ENCODE peak calls at places on chromosomes 7 and 10, in five cellular contexts. Z, K, R, S and M are unnamed samples.

GRCh38 chr7:608361-608760 is 88.7 kb upstream of the PDGFA start:
- DNase-seq in Z (no peak), K (no peak), R (no peak), S (no peak), M (no peak)

GRCh38 chr10:133030791-133031190 is 56.9 kb upstream of the ADGRA1 start:
- DNase-seq in Z (no peak), K (no peak), R (peak), S (no peak), M (no peak)

GRCh38 chr10:26725837-26726727 is 28.6 kb downstream of the PDSS1 start:
- DNase-seq in Z (no peak), K (peak), R (no peak), S (peak), M (peak)

GRCh38 chr10:68647928-68648327 is 73.1 kb upstream of the CCAR1 start:
- DNase-seq in Z (no peak), K (peak), R (no peak), S (peak), M (no peak)

GRCh38 chr10:4807803-4808507 is 18.1 kb upstream of the AKR1E2 start:
- DNase-seq in Z (no peak), K (peak), R (no peak), S (peak), M (no peak)

GRCh38 chr7:37112882-37113281 is 335.8 kb downstream of the ELMO1 start:
- DNase-seq in Z (no peak), K (no peak), R (no peak), S (no peak), M (no peak)

GRCh38 chr10:21924511-21924910 is 79.0 kb downstream of the DNAJC1 start:
- DNase-seq in Z (no peak), K (no peak), R (no peak), S (no peak), M (no peak)

GRCh38 chr10:27822286-27822685 is 76.7 kb upstream of the MKX start:
- DNase-seq in Z (no peak), K (peak), R (no peak), S (peak), M (no peak)

GRCh38 chr7:154720016-154720415 is 282.9 kb downstream of the PAXIP1 start:
- DNase-seq in Z (no peak), K (no peak), R (no peak), S (no peak), M (no peak)

GRCh38 chr7:79555571-79555970 is 102.1 kb upstream of the MAGI2 start:
- DNase-seq in Z (no peak), K (no peak), R (no peak), S (no peak), M (no peak)

GRCh38 chr10:3131098-3131497 is 41.5 kb downstream of the PITRM1 start:
- DNase-seq in Z (no peak), K (no peak), R (peak), S (no peak), M (no peak)

GRCh38 chr7:152462995-152463713 is 27.4 kb upstream of the KMT2C start:
- DNase-seq in Z (peak), K (peak), R (no peak), S (peak), M (peak)

GRCh38 chr10:89478739-89479116 is 56.7 kb downstream of the SLC16A12 start:
- DNase-seq in Z (no peak), K (peak), R (no peak), S (peak), M (no peak)

GRCh38 chr7:13321321-13321720 is 633.9 kb downstream of the ARL4A start:
- DNase-seq in Z (no peak), K (no peak), R (no peak), S (no peak), M (no peak)

GRCh38 chr10:105615986-105616385 is 974.9 kb downstream of the SORCS3 start:
- DNase-seq in Z (no peak), K (peak), R (no peak), S (no peak), M (no peak)

GRCh38 chr10:90919683-90920574 is 958 bp downstream of the ANKRD1 start:
- DNase-seq in Z (no peak), K (no peak), R (no peak), S (no peak), M (no peak)

GRCh38 chr7:152959610-152960009 is 200.1 kb downstream of the ACTR3B start:
- DNase-seq in Z (no peak), K (no peak), R (no peak), S (no peak), M (no peak)

GRCh38 chr10:111316607-111317006 is 239.8 kb downstream of the ADRA2A start:
- DNase-seq in Z (no peak), K (no peak), R (no peak), S (no peak), M (no peak)